ENCODE peak calls at places on chromosomes 4 and X, in seven cellular contexts. N is transverse colon; X is stimulated activated CD4-positive, alpha-beta T cell treated with anti-CD3 and anti-CD28 coated beads, Interleukin-15, amount 100 ng/mL, for 24 hours; P is naive B cell; E is vagina; S is activated CD4-positive, alpha-beta T cell treated with anti-CD3 and anti-CD28 coated beads for 48 hours; F is foreskin fibroblast. J is an unnamed sample.

GRCh38 chr4:13953083-13953482 is 325.6 kb upstream of the BOD1L1 start:
- DNase-seq in N (no peak), X (no peak), P (no peak), E (no peak), S (no peak), F (no peak), J (no peak)

GRCh38 chrX:49986058-49986457 is 63.7 kb downstream of the CLCN5 start:
- DNase-seq in N (no peak), X (no peak), P (no peak), E (no peak), S (no peak), F (no peak), J (no peak)

GRCh38 chrX:49919617-49920016 is 2.8 kb upstream of the CLCN5 start:
- DNase-seq in N (peak), X (peak), P (peak), E (no peak), S (peak), F (no peak), J (no peak)

GRCh38 chrX:136666088-136666487 is 18.1 kb downstream of the CD40LG start:
- DNase-seq in N (no peak), X (no peak), P (no peak), E (no peak), S (no peak), F (no peak), J (no peak)

GRCh38 chr4:66572949-66573348 is 902.7 kb upstream of the EPHA5 start:
- DNase-seq in N (no peak), X (no peak), P (no peak), E (no peak), S (no peak), F (peak), J (no peak)

GRCh38 chr4:183905081-183905592 is at the start of gene STOX2:
- DNase-seq in N (peak), X (peak), P (no peak), E (no peak), S (peak), F (no peak), J (no peak)

GRCh38 chrX:119871245-119871598 is 311 bp downstream of the RNF113A start:
- DNase-seq in N (no peak), X (no peak), P (peak), E (no peak), S (no peak), F (no peak), J (no peak)

GRCh38 chr4:151472711-151473110 is 63.7 kb downstream of the FHIP1A start:
- DNase-seq in N (no peak), X (no peak), P (no peak), E (no peak), S (no peak), F (no peak), J (no peak)

GRCh38 chr4:128141866-128142265 is 80.8 kb downstream of the LARP1B start:
- DNase-seq in N (no peak), X (no peak), P (no peak), E (no peak), S (no peak), F (no peak), J (no peak)

GRCh38 chrX:21166302-21166982 is 207.8 kb upstream of the CNKSR2 start:
- DNase-seq in N (no peak), X (no peak), P (no peak), E (no peak), S (no peak), F (no peak), J (no peak)

GRCh38 chr4:2295535-2296442 is 33.9 kb upstream of the MXD4 start:
- DNase-seq in N (no peak), X (no peak), P (no peak), E (no peak), S (no peak), F (no peak), J (no peak)

GRCh38 chr4:2334826-2335728 is 73.2 kb upstream of the MXD4 start:
- DNase-seq in N (no peak), X (no peak), P (no peak), E (no peak), S (no peak), F (no peak), J (no peak)

GRCh38 chr4:74953647-74954046 is 20.7 kb downstream of the PARM1 start:
- DNase-seq in N (no peak), X (no peak), P (no peak), E (no peak), S (no peak), F (no peak), J (no peak)

GRCh38 chrX:11180571-11180970 is 69.4 kb downstream of the HCCS start:
- DNase-seq in N (no peak), X (no peak), P (no peak), E (no peak), S (no peak), F (no peak), J (no peak)

GRCh38 chrX:101229155-101229554 is 9.6 kb downstream of the DRP2 start:
- DNase-seq in N (no peak), X (no peak), P (no peak), E (no peak), S (no peak), F (peak), J (no peak)

GRCh38 chrX:9947395-9947794 is 19.8 kb upstream of the CLDN34 start:
- DNase-seq in N (no peak), X (no peak), P (no peak), E (no peak), S (no peak), F (no peak), J (no peak)

GRCh38 chrX:38804481-38805293 is 3.4 kb downstream of the MID1IP1 start:
- DNase-seq in N (peak), X (peak), P (peak), E (no peak), S (peak), F (no peak), J (no peak)

GRCh38 chr4:62070291-62070852 is 870.2 kb downstream of the ADGRL3 start:
- DNase-seq in N (no peak), X (no peak), P (no peak), E (no peak), S (no peak), F (no peak), J (no peak)

GRCh38 chr4:26819026-26819425 is 41.6 kb upstream of the STIM2 start:
- DNase-seq in N (no peak), X (no peak), P (no peak), E (no peak), S (no peak), F (no peak), J (no peak)

GRCh38 chr4:24770111-24770584 is 25.2 kb upstream of the SOD3 start:
- DNase-seq in N (no peak), X (peak), P (no peak), E (no peak), S (peak), F (peak), J (no peak)

GRCh38 chr4:125262079-125262478 is 52.7 kb upstream of the FAT4 start:
- DNase-seq in N (no peak), X (no peak), P (no peak), E (no peak), S (no peak), F (no peak), J (no peak)